ENCODE peak calls at places on chromosomes 1 and 21, in nine cellular contexts. H, X, W, K, V, P, J, M and D are unnamed samples.

GRCh38 chr1:155017021-155017945 is 14.7 kb downstream of the ZBTB7B start:
- DNase-seq in X (peak), H (peak), V (peak), K (peak), P (peak), W (peak), J (peak), M (peak), D (peak)

GRCh38 chr1:41305576-41306365 is 55.5 kb upstream of the FOXO6 start:
- DNase-seq in W (no peak), K (no peak), X (no peak), V (no peak), H (no peak), M (no peak), J (no peak), P (no peak), D (no peak)

GRCh38 chr1:183958958-183959357 is 78.6 kb downstream of the COLGALT2 start:
- DNase-seq in X (no peak), W (no peak), K (no peak), P (no peak), J (peak), M (no peak), V (no peak), H (peak), D (no peak)

GRCh38 chr1:196002906-196003305 is 605.3 kb downstream of the KCNT2 start:
- DNase-seq in K (no peak), P (no peak), M (no peak), H (no peak), V (no peak), J (no peak), X (no peak), W (peak), D (no peak)

GRCh38 chr1:163308811-163309210 is 12.9 kb upstream of the NUF2 start:
- DNase-seq in P (no peak), X (no peak), K (no peak), W (no peak), H (no peak), J (no peak), M (no peak), V (no peak), D (no peak)

GRCh38 chr1:28855969-28856368 is 44.0 kb downstream of the OPRD1 start:
- DNase-seq in H (no peak), W (no peak), K (no peak), X (no peak), V (no peak), J (no peak), M (no peak), P (no peak), D (no peak)

GRCh38 chr1:229018674-229019295 is 252.1 kb upstream of the RAB4A start:
- DNase-seq in J (no peak), K (no peak), M (no peak), H (no peak), P (no peak), W (no peak), X (no peak), V (no peak), D (no peak)

GRCh38 chr1:241972703-241973375 is 15.3 kb downstream of the BECN2 start:
- DNase-seq in K (peak), J (no peak), H (peak), W (peak), X (peak), V (no peak), M (no peak), P (no peak), D (no peak)

GRCh38 chr1:223479718-223480425 is 86.7 kb downstream of the CCDC185 start:
- DNase-seq in J (no peak), V (no peak), K (no peak), M (no peak), W (no peak), H (no peak), X (no peak), P (no peak), D (no peak)

GRCh38 chr1:9151326-9151860 is 22.5 kb upstream of the GPR157 start:
- DNase-seq in J (no peak), M (no peak), V (no peak), X (no peak), H (peak), W (no peak), K (peak), P (no peak), D (peak)

GRCh38 chr21:32256873-32257620 is 21.8 kb downstream of the MIS18A start:
- DNase-seq in J (peak), K (peak), P (peak), X (peak), W (no peak), V (peak), H (peak), M (no peak), D (peak)

GRCh38 chr21:45011426-45011825 is 63.0 kb upstream of the ADARB1 start:
- DNase-seq in X (no peak), K (no peak), J (no peak), H (no peak), W (no peak), M (no peak), V (peak), P (no peak), D (no peak)

GRCh38 chr1:110443393-110443918 is 7.5 kb upstream of the PROK1 start:
- DNase-seq in J (no peak), M (no peak), X (no peak), P (no peak), K (no peak), H (no peak), W (no peak), V (no peak), D (no peak)

GRCh38 chr1:27724961-27725373 is 794 bp upstream of the FAM76A start:
- DNase-seq in H (no peak), X (no peak), M (peak), V (peak), P (peak), W (no peak), J (peak), K (no peak), D (peak)

GRCh38 chr1:207040181-207040533 is 7.6 kb upstream of the C1orf116 start:
- DNase-seq in M (no peak), H (no peak), V (no peak), P (no peak), J (no peak), K (peak), X (no peak), W (no peak), D (no peak)

GRCh38 chr1:25494952-25495351 is 48.5 kb upstream of the LDLRAP1 start:
- DNase-seq in X (no peak), P (no peak), V (no peak), M (no peak), K (no peak), H (no peak), W (peak), J (no peak), D (no peak)

GRCh38 chr1:214558002-214558770 is 6.8 kb upstream of the PTPN14 start:
- DNase-seq in P (no peak), H (no peak), V (peak), W (peak), J (no peak), X (peak), K (peak), M (no peak), D (no peak)

GRCh38 chr1:4016351-4017130 is 116.5 kb upstream of the C1orf174 start:
- DNase-seq in X (no peak), H (no peak), P (no peak), V (no peak), K (no peak), W (no peak), J (no peak), M (no peak), D (no peak)

GRCh38 chr1:40029608-40030007 is 10.9 kb upstream of the CAP1 start:
- DNase-seq in W (no peak), P (no peak), M (no peak), J (no peak), V (no peak), K (no peak), H (no peak), X (no peak), D (no peak)

GRCh38 chr1:84260852-84261518 is 40.5 kb upstream of the SAMD13 start:
- DNase-seq in H (no peak), M (no peak), K (no peak), W (no peak), J (no peak), X (no peak), V (no peak), P (no peak), D (no peak)

GRCh38 chr1:78297828-78298227 is 192.9 kb upstream of the PTGFR start:
- DNase-seq in X (no peak), W (no peak), P (no peak), M (no peak), K (no peak), J (no peak), V (no peak), H (no peak), D (no peak)

GRCh38 chr1:186904361-186904760 is 75.6 kb downstream of the PLA2G4A start:
- DNase-seq in M (no peak), V (no peak), K (no peak), X (no peak), W (no peak), P (no peak), J (no peak), H (no peak), D (no peak)

GRCh38 chr1:11797525-11798216 is 8.1 kb downstream of the MTHFR start:
- DNase-seq in V (no peak), W (no peak), K (no peak), J (peak), H (no peak), P (no peak), X (peak), M (no peak), D (no peak)

GRCh38 chr1:88327391-88328267 is 356.4 kb upstream of the PKN2 start:
- DNase-seq in H (peak), W (peak), M (no peak), J (no peak), K (peak), V (no peak), P (peak), X (peak), D (no peak)

GRCh38 chr21:27703806-27704205 is 736.9 kb upstream of the ADAMTS5 start:
- DNase-seq in J (peak), M (no peak), W (no peak), H (peak), X (no peak), K (peak), V (no peak), P (no peak), D (no peak)

GRCh38 chr1:148388260-148389026 is 94.7 kb downstream of the PPIAL4G start:
- DNase-seq in H (peak), W (peak), M (peak), K (peak), X (peak), J (peak), P (peak), V (peak), D (peak)

GRCh38 chr1:170010443-170010842 is 64.1 kb downstream of the KIFAP3 start:
- DNase-seq in J (peak), H (peak), V (no peak), P (no peak), X (peak), K (peak), M (no peak), W (no peak), D (no peak)

GRCh38 chr1:246338098-246338497 is 169.0 kb downstream of the SMYD3 start:
- DNase-seq in X (no peak), P (no peak), V (no peak), W (no peak), H (no peak), M (no peak), K (no peak), J (no peak), D (no peak)